ENCODE peak calls at places on chromosome 5, in four cellular contexts. S is transverse colon; P is CD8-positive, alpha-beta T cell; A is gastrocnemius medialis. U is an unnamed sample.

GRCh38 chr5:15995206-15996052 is 184.2 kb downstream of the MARCHF11 start:
- DNase-seq in S (no peak), P (no peak), A (no peak), U (no peak)

GRCh38 chr5:155070781-155071180 is 57.2 kb downstream of the KIF4B start:
- DNase-seq in S (no peak), P (no peak), A (no peak), U (no peak)

GRCh38 chr5:141135030-141135717 is at the start of gene PCDHB5:
- DNase-seq in S (no peak), P (no peak), A (no peak), U (no peak)

GRCh38 chr5:168023190-168023589 is 268.3 kb upstream of the WWC1 start:
- DNase-seq in S (peak), P (no peak), A (no peak), U (no peak)

GRCh38 chr5:1951165-1951816 is 68.6 kb upstream of the IRX4 start:
- DNase-seq in S (no peak), P (no peak), A (no peak), U (no peak)

GRCh38 chr5:105677291-105677690 is 1993.4 kb downstream of the EFNA5 start:
- DNase-seq in S (no peak), P (no peak), A (no peak), U (no peak)

GRCh38 chr5:78518365-78519197 is 130.0 kb downstream of the LHFPL2 start:
- DNase-seq in S (peak), P (no peak), A (peak), U (peak)

GRCh38 chr5:123776761-123777160 is 264.8 kb downstream of the CSNK1G3 start:
- DNase-seq in S (no peak), P (no peak), A (no peak), U (no peak)

GRCh38 chr5:158875272-158875679 is 224.4 kb downstream of the EBF1 start:
- DNase-seq in S (no peak), P (no peak), A (no peak), U (no peak)

GRCh38 chr5:73729329-73729728 is 103.3 kb downstream of the ARHGEF28 start:
- DNase-seq in S (no peak), P (no peak), A (no peak), U (no peak)
- TF ChIP-seq CTCF in S (no peak), P (no peak), A (no peak), U (no peak)

DNA sequence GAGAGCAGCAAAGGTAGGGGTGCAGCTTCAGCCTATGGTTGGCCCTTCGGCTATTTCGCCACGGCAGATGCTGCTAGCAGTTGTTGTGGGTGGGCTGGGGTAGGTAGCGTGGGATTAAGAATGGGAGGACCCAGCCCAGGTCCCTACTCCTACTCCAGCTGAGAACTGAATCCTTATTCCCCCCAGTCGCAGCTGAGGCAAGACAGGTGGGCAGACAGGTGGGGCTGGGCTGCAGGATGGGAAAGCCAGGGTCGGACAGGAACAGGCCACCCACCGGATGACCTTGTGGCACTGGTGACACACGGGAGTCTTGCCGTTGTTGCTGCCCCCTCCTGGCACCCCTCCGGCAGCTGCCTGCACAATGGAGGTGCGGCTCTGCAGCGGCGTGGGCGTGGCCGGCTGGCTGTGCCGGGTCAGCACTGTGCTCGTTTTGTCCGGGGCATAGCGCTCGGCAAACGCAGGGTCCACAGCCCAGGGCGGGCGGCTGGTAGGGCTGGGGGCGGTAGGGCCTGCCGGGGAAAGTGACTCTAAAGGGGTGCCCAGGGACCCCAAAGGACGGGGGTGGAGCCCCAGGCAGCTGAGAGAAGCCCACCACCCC is 8.2 kb downstream of the PDLIM7 start:
- DNase-seq in S (peak), P (no peak), A (no peak), U (no peak)
- TF ChIP-seq CTCF in S (no peak), P (no peak), A (no peak), U (no peak)

DNA sequence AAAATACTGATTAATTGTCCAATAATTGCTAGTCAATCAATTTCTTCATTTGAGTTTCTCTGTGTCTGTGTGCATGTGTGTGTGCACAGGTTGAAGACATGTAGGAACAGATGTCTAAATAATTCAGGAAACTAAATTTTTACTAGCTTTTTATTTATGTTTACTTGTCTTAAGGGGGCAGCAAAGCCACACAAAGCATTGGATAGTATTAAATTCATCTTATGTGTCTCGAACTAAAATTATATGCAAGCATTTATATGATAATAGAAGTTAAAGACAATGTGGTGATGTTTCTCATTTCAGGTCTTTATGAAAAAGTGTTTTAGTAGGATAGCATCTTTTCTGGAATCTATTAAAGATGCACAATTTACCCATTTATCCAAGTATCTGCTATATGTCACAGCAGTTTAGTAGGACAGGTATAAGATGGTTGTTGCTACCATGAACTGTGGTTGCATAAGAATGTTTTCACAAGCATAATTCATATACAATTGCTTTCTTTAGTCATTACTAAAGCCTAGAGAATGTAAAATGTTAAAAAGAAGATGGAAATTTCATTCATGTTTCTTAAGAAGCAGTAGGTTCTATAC is 784.6 kb upstream of the NUDT12 start:
- DNase-seq in S (no peak), P (no peak), A (no peak), U (no peak)
- TF ChIP-seq CTCF in S (no peak), P (no peak), A (no peak), U (no peak)

DNA sequence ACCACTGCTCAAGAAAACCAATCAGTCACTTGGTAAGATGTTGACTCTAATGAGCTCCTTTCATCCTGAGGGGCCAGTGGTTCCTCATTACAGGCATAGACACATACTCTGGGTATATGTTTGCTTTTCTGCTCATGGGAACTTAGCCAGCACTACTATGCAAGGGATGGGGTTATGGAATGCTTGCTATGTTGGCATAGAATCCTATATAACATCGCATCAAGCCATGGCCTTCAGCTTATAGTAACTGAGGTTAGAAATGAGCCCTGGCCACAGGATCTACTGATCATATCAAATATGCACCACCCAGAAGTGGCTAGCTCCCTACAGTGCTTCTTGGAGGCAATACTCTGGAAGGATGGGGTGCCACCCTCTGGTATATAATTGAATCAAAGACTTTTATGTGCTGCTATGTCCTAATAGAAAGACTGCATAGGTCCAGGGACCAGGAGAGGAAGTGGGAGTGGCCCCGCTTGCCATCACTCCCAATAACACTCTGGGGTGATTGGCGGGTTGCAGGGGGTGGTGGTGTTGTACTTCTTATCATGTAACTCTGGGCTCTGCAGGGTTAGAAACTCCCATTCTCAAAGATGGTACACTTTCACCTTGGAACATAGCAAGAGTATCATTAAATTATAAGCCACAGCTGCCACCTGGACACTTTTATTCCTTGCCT is 70.3 kb downstream of the ZNF366 start:
- DNase-seq in S (no peak), P (no peak), A (no peak), U (no peak)
- TF ChIP-seq CTCF in S (no peak), P (no peak), A (no peak), U (no peak)

GRCh38 chr5:83133797-83134196 is 56.5 kb downstream of the XRCC4 start:
- DNase-seq in S (no peak), P (no peak), A (no peak), U (no peak)
- TF ChIP-seq CTCF in S (no peak), P (no peak), A (no peak), U (no peak)

DNA sequence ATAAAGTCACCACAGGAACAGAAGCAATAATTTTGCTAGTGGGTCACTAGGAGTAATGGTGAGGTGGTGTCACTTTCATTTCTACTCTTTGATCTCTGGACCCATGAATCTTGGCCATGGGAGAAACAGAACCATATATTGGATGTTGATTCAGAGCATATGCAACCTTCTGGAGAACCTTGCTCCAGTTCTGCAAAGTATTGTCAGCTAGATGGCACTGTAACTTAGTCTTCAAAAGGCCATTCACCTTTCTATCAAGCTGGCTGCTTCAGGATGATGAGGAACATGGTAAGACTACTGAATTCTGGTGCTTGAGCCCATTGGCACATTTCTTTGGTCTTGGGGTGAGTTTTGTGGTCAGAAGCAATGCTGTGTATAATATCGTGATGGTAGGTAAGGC is 129.1 kb upstream of the FBN2 start:
- DNase-seq in S (no peak), P (no peak), A (no peak), U (no peak)
- TF ChIP-seq CTCF in S (no peak), P (no peak), A (no peak), U (no peak)

DNA sequence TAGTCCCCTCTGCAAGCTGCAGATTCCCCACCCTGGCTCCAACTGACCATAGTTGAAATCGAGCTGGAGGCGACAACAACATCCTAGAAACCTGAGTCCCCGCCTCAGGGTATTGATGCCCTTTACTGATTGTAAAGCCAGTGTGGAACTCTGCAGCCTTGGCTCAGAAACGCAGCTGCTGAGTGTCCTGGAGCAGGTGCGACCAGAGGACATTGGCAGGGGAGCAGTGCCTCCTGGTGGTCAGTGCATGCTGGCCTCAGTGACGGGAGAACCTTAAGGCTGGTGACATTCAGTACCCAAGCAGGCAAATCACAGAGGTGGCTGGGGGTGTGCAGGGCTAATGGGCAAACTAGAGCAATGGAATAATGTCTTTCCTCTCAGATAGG is 20.4 kb upstream of the ZNF354B start:
- DNase-seq in S (peak), P (peak), A (no peak), U (peak)
- TF ChIP-seq CTCF in S (peak), P (peak), A (peak), U (no peak)

GRCh38 chr5:153425914-153426313 is 64.6 kb upstream of the GRIA1 start:
- DNase-seq in S (no peak), P (no peak), A (no peak), U (no peak)
- TF ChIP-seq CTCF in S (no peak), P (no peak), A (no peak), U (no peak)

DNA sequence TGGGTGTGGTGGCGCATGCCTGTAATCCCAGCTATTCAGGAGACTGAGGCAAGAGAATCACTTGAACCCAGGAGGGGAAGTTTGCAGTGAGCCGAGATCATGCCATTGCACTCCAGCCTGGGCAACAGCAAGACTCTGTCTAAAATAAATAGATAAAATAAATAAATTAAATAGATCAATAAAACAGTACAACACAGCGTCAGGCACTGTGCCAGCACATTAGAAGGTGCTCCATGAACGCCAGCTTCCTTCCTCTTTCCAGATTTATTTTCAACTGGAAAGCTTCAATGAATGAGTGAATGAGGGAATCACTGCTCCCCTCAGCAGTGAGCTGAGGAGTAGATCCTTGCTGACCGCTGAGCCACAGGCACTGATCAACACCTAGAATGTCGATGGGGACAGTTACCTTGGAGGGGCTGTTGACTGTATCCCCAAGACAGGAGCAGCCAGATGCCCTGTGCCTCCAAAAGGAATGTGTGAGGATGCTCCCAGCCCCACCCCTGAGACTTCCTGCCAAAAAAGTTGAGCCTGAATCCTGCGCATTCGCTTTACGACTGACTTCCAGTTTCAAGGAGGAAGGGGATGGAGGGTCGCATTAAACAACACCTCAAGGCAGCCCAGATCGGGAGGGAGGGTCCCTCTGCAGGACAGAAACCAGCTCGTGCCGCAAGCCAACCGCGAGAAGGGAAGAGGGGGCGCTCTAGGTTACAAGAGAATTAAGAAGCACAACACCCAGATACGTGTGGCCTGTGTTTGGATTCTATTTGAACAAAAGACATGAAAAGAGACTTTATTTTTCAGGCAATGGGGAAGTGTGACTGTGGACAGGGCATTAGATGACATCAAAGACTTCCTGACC is 54.0 kb upstream of the CNOT6 start:
- DNase-seq in S (no peak), P (no peak), A (no peak), U (no peak)
- TF ChIP-seq CTCF in S (no peak), P (no peak), A (no peak), U (no peak)

GRCh38 chr5:160675988-160676387 is 176.0 kb downstream of the ATP10B start:
- DNase-seq in S (no peak), P (no peak), A (no peak), U (no peak)
- TF ChIP-seq CTCF in S (no peak), P (no peak), A (no peak), U (no peak)

U was measured in Calu3.